ENCODE peak calls at places on chromosome 5, in five cellular contexts. D, L, E, S and W are unnamed samples.

GRCh38 chr5:38783011-38783551 is 62.7 kb upstream of the OSMR start:
- DNase-seq in L (no peak), D (no peak), S (peak; percentile 94), E (peak; percentile 96), W (no peak)

GRCh38 chr5:137666109-137666850 is 69.6 kb downstream of the KLHL3 start:
- DNase-seq in L (no peak), S (peak; percentile 63), D (peak; percentile 34), E (no peak), W (no peak)

GRCh38 chr5:93584531-93585053 is 1.6 kb downstream of the NR2F1 start:
- DNase-seq in E (no peak), S (no peak), L (no peak), D (no peak), W (no peak)

GRCh38 chr5:76114192-76114795 is 31.1 kb downstream of the SV2C start:
- DNase-seq in E (no peak), S (no peak), D (no peak), L (no peak), W (no peak)

GRCh38 chr5:162485666-162486292 is 418.2 kb downstream of the GABRG2 start:
- DNase-seq in S (no peak), E (no peak), L (no peak), D (no peak), W (no peak)

GRCh38 chr5:87120518-87121314 is 147.0 kb upstream of the RASA1 start:
- DNase-seq in D (no peak), L (no peak), S (peak; percentile 76), E (peak; percentile 91), W (no peak)

GRCh38 chr5:56269216-56269927 is 36.2 kb upstream of the ANKRD55 start:
- DNase-seq in E (peak; percentile 22), S (peak; percentile 87), L (no peak), D (peak; percentile 20), W (no peak)

GRCh38 chr5:56876325-56876724 is 33.1 kb upstream of the SETD9 start:
- DNase-seq in E (peak; percentile 17), S (no peak), D (no peak), L (no peak), W (no peak)